ENCODE peak calls at places on chromosome 9, in nine cellular contexts. Y is ovary, U is NCI-H2171 treated with DMSO at 0.1 percent for 48 hours, E is NCI-H748 treated with DMSO at 0.1 percent for 48 hours, H is neural crest cell, C is dorsolateral prefrontal cortex, W is GM12865, I is posterior cingulate gyrus, M is EH. D is an unnamed sample.

GRCh38 chr9:30597609-30598008 is 1786.8 kb upstream of the ACO1 start:
- DNase-seq in Y (no peak), U (no peak), E (no peak), H (no peak), C (no peak), W (no peak), I (no peak), M (no peak), D (no peak)

GRCh38 chr9:133777871-133778270 is 39.7 kb upstream of the SARDH start:
- DNase-seq in Y (no peak), U (no peak), E (no peak), H (no peak), C (no peak), W (no peak), I (no peak), M (no peak), D (no peak)

GRCh38 chr9:108672475-108673065 is 183.2 kb downstream of the ACTL7B start:
- DNase-seq in Y (no peak), U (no peak), E (no peak), H (no peak), C (peak), W (no peak), I (peak), M (peak), D (no peak)

GRCh38 chr9:34139477-34140146 is 13.1 kb upstream of the DCAF12 start:
- DNase-seq in Y (peak), U (no peak), E (no peak), H (no peak), C (no peak), W (peak), I (no peak), M (peak), D (no peak)

GRCh38 chr9:114691046-114691955 is 9.3 kb upstream of the TEX48 start:
- DNase-seq in Y (no peak), U (no peak), E (no peak), H (no peak), C (peak), W (peak), I (peak), M (peak), D (peak)

GRCh38 chr9:91188719-91189590 is 172.8 kb downstream of the AUH start:
- DNase-seq in Y (no peak), U (no peak), E (no peak), H (no peak), C (no peak), W (no peak), I (no peak), M (no peak), D (no peak)

GRCh38 chr9:71549023-71549422 is 219.3 kb downstream of the CEMIP2 start:
- DNase-seq in Y (no peak), U (no peak), E (no peak), H (no peak), C (no peak), W (peak), I (no peak), M (no peak), D (no peak)

GRCh38 chr9:126421567-126422428 is 95.2 kb downstream of the MVB12B start:
- DNase-seq in Y (no peak), U (no peak), E (no peak), H (no peak), C (no peak), W (no peak), I (no peak), M (no peak), D (no peak)

GRCh38 chr9:136107953-136108647 is 10.6 kb downstream of the TMEM250 start:
- DNase-seq in Y (no peak), U (peak), E (peak), H (no peak), C (no peak), W (no peak), I (no peak), M (no peak), D (no peak)

GRCh38 chr9:134536101-134536900 is 105.3 kb upstream of the COL5A1 start:
- DNase-seq in Y (no peak), U (no peak), E (no peak), H (no peak), C (no peak), W (no peak), I (no peak), M (peak), D (no peak)

GRCh38 chr9:19161257-19162025 is 34.1 kb upstream of the PLIN2 start:
- DNase-seq in Y (no peak), U (no peak), E (no peak), H (no peak), C (no peak), W (peak), I (no peak), M (peak), D (peak)

GRCh38 chr9:36163049-36163839 is 5.9 kb upstream of the CCIN start:
- DNase-seq in Y (peak), U (no peak), E (no peak), H (peak), C (peak), W (no peak), I (peak), M (peak), D (no peak)

GRCh38 chr9:93907551-93908199 is 47.5 kb downstream of the BARX1 start:
- DNase-seq in Y (no peak), U (no peak), E (no peak), H (no peak), C (no peak), W (no peak), I (no peak), M (no peak), D (no peak)

GRCh38 chr9:126952180-126952960 is 37.8 kb downstream of the RALGPS1 start:
- DNase-seq in Y (no peak), U (no peak), E (no peak), H (no peak), C (no peak), W (no peak), I (no peak), M (peak), D (no peak)

GRCh38 chr9:94693485-94694191 is 32.9 kb upstream of the AOPEP start:
- DNase-seq in Y (no peak), U (no peak), E (no peak), H (no peak), C (no peak), W (no peak), I (no peak), M (no peak), D (no peak)

GRCh38 chr9:117096138-117096537 is 318.7 kb downstream of the ASTN2 start:
- DNase-seq in Y (no peak), U (no peak), E (no peak), H (no peak), C (no peak), W (no peak), I (no peak), M (no peak), D (no peak)

GRCh38 chr9:128636556-128637530 is 19.8 kb downstream of the DYNC2I2 start:
- DNase-seq in Y (no peak), U (no peak), E (no peak), H (no peak), C (no peak), W (no peak), I (no peak), M (no peak), D (no peak)

GRCh38 chr9:107137495-107138202 is 145.4 kb upstream of the RAD23B start:
- DNase-seq in Y (no peak), U (peak), E (no peak), H (no peak), C (no peak), W (peak), I (no peak), M (peak), D (no peak)

GRCh38 chr9:68913054-68913453 is 100.9 kb downstream of the PRKACG start:
- DNase-seq in Y (no peak), U (no peak), E (no peak), H (no peak), C (no peak), W (no peak), I (no peak), M (no peak), D (no peak)

GRCh38 chr9:74521009-74521408 is 23.9 kb downstream of the RORB start:
- DNase-seq in Y (no peak), U (no peak), E (no peak), H (no peak), C (no peak), W (no peak), I (no peak), M (no peak), D (no peak)

GRCh38 chr9:137313956-137314560 is 12.0 kb upstream of the NRARP start:
- DNase-seq in Y (no peak), U (no peak), E (no peak), H (no peak), C (no peak), W (no peak), I (no peak), M (no peak), D (no peak)